ENCODE peak calls at places on chromosomes 5 and 9, in four cellular contexts. One of them, this sample, is unnamed.

GRCh38 chr9:15510789-15511575 is at the start of gene PSIP1:
- DNase-seq in HCT116: peak
- DNase-seq in HepG2: peak
- DNase-seq in SK-N-SH: peak
- DNase-seq in this sample: peak

GRCh38 chr9:68755051-68755450 is 50.0 kb downstream of the PIP5K1B start:
- DNase-seq in HCT116: no peak
- DNase-seq in HepG2: peak
- DNase-seq in SK-N-SH: no peak
- DNase-seq in this sample: no peak

GRCh38 chr5:118791986-118792734 is 196.2 kb downstream of the DTWD2 start:
- DNase-seq in HCT116: peak
- DNase-seq in HepG2: peak
- DNase-seq in SK-N-SH: peak
- DNase-seq in this sample: peak

GRCh38 chr9:38053697-38054461 is 15.1 kb downstream of the SHB start:
- DNase-seq in HCT116: no peak
- DNase-seq in HepG2: no peak
- DNase-seq in SK-N-SH: no peak
- DNase-seq in this sample: no peak

GRCh38 chr5:56422060-56422762 is 189.1 kb upstream of the ANKRD55 start:
- DNase-seq in HCT116: peak
- DNase-seq in HepG2: no peak
- DNase-seq in SK-N-SH: no peak
- DNase-seq in this sample: peak

GRCh38 chr5:57221049-57221568 is 47.2 kb downstream of the GPBP1 start:
- DNase-seq in HCT116: peak
- DNase-seq in HepG2: peak
- DNase-seq in SK-N-SH: peak
- DNase-seq in this sample: peak

GRCh38 chr9:132447346-132447745 is 37.3 kb downstream of the CFAP77 start:
- DNase-seq in HCT116: no peak
- DNase-seq in HepG2: peak
- DNase-seq in SK-N-SH: peak
- DNase-seq in this sample: no peak

GRCh38 chr9:119905706-119906105 is 536.5 kb upstream of the BRINP1 start:
- DNase-seq in HCT116: no peak
- DNase-seq in HepG2: peak
- DNase-seq in SK-N-SH: no peak
- DNase-seq in this sample: no peak

GRCh38 chr5:92849798-92850197 is 731.2 kb downstream of the NR2F1-AS1 start:
- DNase-seq in HCT116: no peak
- DNase-seq in HepG2: no peak
- DNase-seq in SK-N-SH: no peak
- DNase-seq in this sample: no peak

DNA sequence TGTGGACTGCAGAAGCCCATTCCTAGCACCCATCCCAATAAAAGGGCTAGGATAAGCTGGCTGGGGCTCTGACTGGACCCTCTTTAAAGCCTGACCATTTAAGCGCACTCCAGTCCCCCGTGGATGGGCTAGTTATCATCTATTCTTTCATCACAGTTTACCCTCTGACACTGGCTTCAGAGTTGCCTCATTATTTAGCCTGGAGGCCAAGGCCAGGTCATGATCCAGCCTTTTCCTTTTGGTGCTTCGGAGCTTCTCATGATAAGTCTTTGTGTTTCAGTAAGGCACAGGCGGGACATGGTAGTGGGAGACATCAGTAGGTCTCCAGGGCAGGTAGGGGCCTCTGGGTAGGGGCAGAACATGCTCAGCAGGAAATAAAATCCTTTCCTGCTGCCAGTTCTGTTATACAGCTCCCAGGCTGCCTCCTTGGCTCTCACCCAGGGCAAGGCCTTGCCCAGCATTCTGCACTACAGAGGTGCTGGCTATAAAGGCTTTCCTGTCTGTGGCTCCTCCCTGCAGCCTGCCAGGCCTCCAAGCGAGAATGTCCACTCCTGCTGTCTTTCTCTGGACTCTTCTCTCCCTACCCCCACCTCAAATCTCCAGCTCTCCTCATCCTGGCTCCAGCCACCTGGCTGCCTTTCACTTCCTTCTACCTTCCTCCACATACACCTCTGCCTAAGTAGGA is 128.8 kb downstream of the FSTL4 start:
- DNase-seq in HCT116: no peak
- DNase-seq in HepG2: no peak
- DNase-seq in SK-N-SH: no peak
- DNase-seq in this sample: peak
- TF ChIP-seq JUND in HCT116: no peak
- TF ChIP-seq JUND in HepG2: no peak
- TF ChIP-seq JUND in SK-N-SH: no peak
- TF ChIP-seq JUND in this sample: no peak

DNA sequence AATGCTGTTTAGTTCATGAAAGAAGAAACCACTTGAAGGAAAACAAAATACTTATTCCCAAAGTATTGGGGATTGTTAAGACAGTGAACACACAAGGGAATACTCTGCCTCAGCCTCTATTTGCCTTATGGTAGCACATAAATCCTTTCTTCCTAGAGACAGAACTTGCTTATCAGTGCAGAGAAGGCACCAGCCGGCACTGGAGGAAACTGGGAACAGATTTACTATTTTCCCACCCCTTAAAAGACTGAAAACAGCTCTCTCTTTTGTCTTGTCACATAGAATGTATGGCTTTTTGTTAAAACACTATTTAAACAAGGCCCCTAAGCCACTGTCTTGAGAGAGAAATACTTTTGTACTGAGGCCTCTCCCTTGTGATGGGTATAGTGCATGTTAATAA is 40.7 kb upstream of the EDIL3 start:
- DNase-seq in HCT116: no peak
- DNase-seq in HepG2: no peak
- DNase-seq in SK-N-SH: no peak
- DNase-seq in this sample: no peak
- TF ChIP-seq JUND in HCT116: no peak
- TF ChIP-seq JUND in HepG2: no peak
- TF ChIP-seq JUND in SK-N-SH: no peak
- TF ChIP-seq JUND in this sample: no peak

GRCh38 chr9:74951725-74952151 is 974 bp downstream of the C9orf40 start:
- DNase-seq in HCT116: no peak
- DNase-seq in HepG2: peak
- DNase-seq in SK-N-SH: peak
- DNase-seq in this sample: peak

GRCh38 chr9:74951107-74951720 is 1.5 kb downstream of the C9orf40 start:
- DNase-seq in HCT116: no peak
- DNase-seq in HepG2: no peak
- DNase-seq in SK-N-SH: no peak
- DNase-seq in this sample: no peak

GRCh38 chr9:74950456-74950855 is 2.3 kb downstream of the C9orf40 start:
- DNase-seq in HCT116: no peak
- DNase-seq in HepG2: no peak
- DNase-seq in SK-N-SH: no peak
- DNase-seq in this sample: no peak

GRCh38 chr9:74952281-74953151 is at the start of gene C9orf40:
- DNase-seq in HCT116: peak
- DNase-seq in HepG2: peak
- DNase-seq in SK-N-SH: peak
- DNase-seq in this sample: peak

GRCh38 chr9:74953235-74953741 is 576 bp upstream of the C9orf40 start:
- DNase-seq in HCT116: no peak
- DNase-seq in HepG2: no peak
- DNase-seq in SK-N-SH: no peak
- DNase-seq in this sample: no peak
- TF ChIP-seq JUND in HCT116: no peak
- TF ChIP-seq JUND in HepG2: no peak
- TF ChIP-seq JUND in SK-N-SH: no peak
- TF ChIP-seq JUND in this sample: no peak

GRCh38 chr5:39775458-39776365 is 350.9 kb upstream of the DAB2 start:
- DNase-seq in HCT116: no peak
- DNase-seq in HepG2: no peak
- DNase-seq in SK-N-SH: no peak
- DNase-seq in this sample: no peak

GRCh38 chr5:39772307-39772706 is 347.5 kb upstream of the DAB2 start:
- DNase-seq in HCT116: no peak
- DNase-seq in HepG2: no peak
- DNase-seq in SK-N-SH: no peak
- DNase-seq in this sample: no peak

GRCh38 chr5:39775058-39775457 is 350.3 kb upstream of the DAB2 start:
- DNase-seq in HCT116: no peak
- DNase-seq in HepG2: no peak
- DNase-seq in SK-N-SH: no peak
- DNase-seq in this sample: no peak

GRCh38 chr5:39779836-39780235 is 355.1 kb upstream of the DAB2 start:
- DNase-seq in HCT116: no peak
- DNase-seq in HepG2: no peak
- DNase-seq in SK-N-SH: no peak
- DNase-seq in this sample: no peak

GRCh38 chr5:39774597-39774996 is 349.8 kb upstream of the DAB2 start:
- DNase-seq in HCT116: no peak
- DNase-seq in HepG2: no peak
- DNase-seq in SK-N-SH: no peak
- DNase-seq in this sample: no peak
- TF ChIP-seq JUND in HCT116: no peak
- TF ChIP-seq JUND in HepG2: no peak
- TF ChIP-seq JUND in SK-N-SH: no peak
- TF ChIP-seq JUND in this sample: no peak

DNA sequence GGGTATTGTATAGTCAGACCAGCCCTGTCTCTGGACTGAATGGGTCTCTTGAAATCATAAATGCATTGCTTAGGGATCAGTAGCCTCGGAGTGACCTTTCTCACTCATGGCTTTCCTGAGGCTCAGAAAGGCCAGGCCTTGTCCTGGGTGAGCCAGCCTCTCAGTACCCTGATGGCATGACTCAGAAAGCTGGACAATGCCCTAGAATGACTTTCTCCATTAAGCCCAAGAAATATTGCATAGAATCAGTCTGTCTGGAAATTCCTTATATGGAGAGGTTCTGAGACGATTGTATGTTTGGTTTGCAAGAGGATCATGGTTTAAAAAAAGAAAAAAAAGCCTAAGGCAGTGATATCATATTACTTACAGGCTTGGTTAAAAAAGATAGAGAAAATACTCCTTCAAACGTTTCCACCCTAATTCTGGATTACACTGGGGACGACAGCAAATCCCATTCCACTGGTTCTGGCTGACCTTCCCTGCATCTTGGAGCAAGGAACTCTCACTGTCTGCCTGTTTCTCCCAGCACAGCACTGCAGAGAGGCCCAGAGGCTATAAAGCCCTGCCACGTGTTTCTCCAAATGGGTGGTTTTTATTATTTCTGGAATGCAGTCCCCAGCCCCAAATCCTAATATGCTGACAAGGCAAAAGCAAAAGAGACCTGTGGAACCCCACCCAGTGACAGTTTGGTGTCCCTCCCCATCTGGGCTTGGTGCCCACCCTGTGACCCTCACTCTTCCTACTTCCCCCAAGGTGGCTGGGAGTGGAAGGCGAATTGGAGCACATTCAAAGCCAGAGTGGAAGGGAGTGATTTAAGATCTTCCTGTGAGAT is 34.4 kb downstream of the MAP1B start:
- DNase-seq in HCT116: no peak
- DNase-seq in HepG2: no peak
- DNase-seq in SK-N-SH: no peak
- DNase-seq in this sample: no peak
- TF ChIP-seq JUND in HCT116: no peak
- TF ChIP-seq JUND in HepG2: no peak
- TF ChIP-seq JUND in SK-N-SH: peak
- TF ChIP-seq JUND in this sample: no peak

GRCh38 chr5:133635051-133635450 is 22.7 kb upstream of the FSTL4 start:
- DNase-seq in HCT116: no peak
- DNase-seq in HepG2: no peak
- DNase-seq in SK-N-SH: no peak
- DNase-seq in this sample: no peak
- TF ChIP-seq JUND in HCT116: no peak
- TF ChIP-seq JUND in HepG2: no peak
- TF ChIP-seq JUND in SK-N-SH: no peak
- TF ChIP-seq JUND in this sample: no peak

DNA sequence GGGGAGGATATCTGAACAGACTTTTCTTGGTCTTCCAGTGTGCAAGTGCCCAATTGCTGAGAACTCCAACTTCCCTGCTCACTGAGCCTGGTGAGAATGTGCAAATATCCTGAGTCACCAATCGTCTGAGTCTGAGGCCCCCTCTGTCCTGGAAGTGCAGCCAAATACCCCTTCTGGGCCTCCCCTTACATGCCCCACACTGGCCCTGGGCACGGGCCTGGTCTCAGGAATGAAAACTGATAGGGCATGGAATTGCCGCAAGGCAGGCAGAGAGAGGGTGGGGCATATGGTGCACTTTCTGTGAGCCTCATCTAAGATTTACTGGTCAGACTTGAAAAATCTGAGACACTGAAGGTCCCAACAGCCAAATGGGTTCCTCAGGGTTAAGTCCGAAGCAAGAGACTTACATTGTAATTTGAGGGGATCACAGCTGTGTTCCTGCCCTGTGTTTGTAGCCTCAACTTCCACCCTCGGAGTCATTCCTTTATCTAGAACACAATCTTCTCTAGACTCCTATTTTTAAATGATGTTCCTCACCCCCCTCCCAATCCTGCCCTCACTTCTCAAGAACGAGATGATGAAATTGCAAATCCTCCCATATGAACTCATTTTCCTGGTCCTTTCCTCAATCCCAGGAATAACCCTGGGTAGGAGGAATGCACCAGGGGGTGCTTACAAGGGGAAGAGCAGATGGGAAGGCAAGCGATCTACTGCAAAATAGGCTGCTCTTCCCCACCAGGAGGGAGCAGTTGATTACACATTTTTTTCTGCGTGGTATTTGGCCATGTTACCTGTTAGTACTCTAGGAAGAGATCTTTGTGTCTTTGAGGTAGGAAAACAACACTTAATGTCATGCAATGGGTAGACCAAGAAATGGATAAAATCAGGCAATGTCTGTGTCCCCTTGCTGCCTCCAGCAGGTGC is 34.6 kb upstream of the ARHGAP26 start:
- DNase-seq in HCT116: no peak
- DNase-seq in HepG2: no peak
- DNase-seq in SK-N-SH: no peak
- DNase-seq in this sample: no peak
- TF ChIP-seq JUND in HCT116: no peak
- TF ChIP-seq JUND in HepG2: no peak
- TF ChIP-seq JUND in SK-N-SH: no peak
- TF ChIP-seq JUND in this sample: no peak

GRCh38 chr9:136616948-136617695 is 45.6 kb upstream of the EGFL7 start:
- DNase-seq in HCT116: no peak
- DNase-seq in HepG2: no peak
- DNase-seq in SK-N-SH: no peak
- DNase-seq in this sample: no peak
- TF ChIP-seq JUND in HCT116: no peak
- TF ChIP-seq JUND in HepG2: no peak
- TF ChIP-seq JUND in SK-N-SH: no peak
- TF ChIP-seq JUND in this sample: no peak

GRCh38 chr9:34046784-34047379 is 1.8 kb downstream of the UBAP2 start:
- DNase-seq in HCT116: no peak
- DNase-seq in HepG2: no peak
- DNase-seq in SK-N-SH: peak
- DNase-seq in this sample: peak
- TF ChIP-seq JUND in HCT116: no peak
- TF ChIP-seq JUND in HepG2: no peak
- TF ChIP-seq JUND in SK-N-SH: no peak
- TF ChIP-seq JUND in this sample: no peak

This sample was measured in T47D.